ENCODE peak calls at places on chromosomes 1 and 21, in seven cellular contexts. One of them, this sample, is unnamed.

GRCh38 chr1:215405211-215405610 is 161.9 kb upstream of the KCTD3 start:
- DNase-seq in fibroblast of lung: peak
- DNase-seq in lower lobe of right lung: no peak
- DNase-seq in GM23248: no peak
- DNase-seq in uterus: no peak
- DNase-seq in kidney: no peak
- DNase-seq in A549: no peak
- DNase-seq in this sample: no peak

GRCh38 chr1:165235158-165235776 is 121.2 kb downstream of the LMX1A start:
- DNase-seq in fibroblast of lung: no peak
- DNase-seq in lower lobe of right lung: no peak
- DNase-seq in GM23248: no peak
- DNase-seq in uterus: no peak
- DNase-seq in kidney: peak
- DNase-seq in A549: no peak
- DNase-seq in this sample: no peak

GRCh38 chr1:79259390-79260336 is 253.1 kb upstream of the ADGRL4 start:
- DNase-seq in fibroblast of lung: peak
- DNase-seq in lower lobe of right lung: no peak
- DNase-seq in GM23248: peak
- DNase-seq in uterus: no peak
- DNase-seq in kidney: no peak
- DNase-seq in A549: peak
- DNase-seq in this sample: no peak

GRCh38 chr1:193525411-193525810 is 339.0 kb upstream of the B3GALT2 start:
- DNase-seq in fibroblast of lung: no peak
- DNase-seq in lower lobe of right lung: no peak
- DNase-seq in GM23248: no peak
- DNase-seq in uterus: no peak
- DNase-seq in kidney: no peak
- DNase-seq in A549: no peak
- DNase-seq in this sample: no peak

GRCh38 chr1:159826436-159827101 is at the start of gene SLAMF8:
- DNase-seq in fibroblast of lung: no peak
- DNase-seq in lower lobe of right lung: peak
- DNase-seq in GM23248: peak
- DNase-seq in uterus: no peak
- DNase-seq in kidney: no peak
- DNase-seq in A549: no peak
- DNase-seq in this sample: no peak

GRCh38 chr1:5637171-5637570 is 355.1 kb downstream of the NPHP4 start:
- DNase-seq in fibroblast of lung: no peak
- DNase-seq in lower lobe of right lung: no peak
- DNase-seq in GM23248: peak
- DNase-seq in uterus: no peak
- DNase-seq in kidney: no peak
- DNase-seq in A549: peak
- DNase-seq in this sample: no peak

GRCh38 chr1:22263359-22263758 is 120.5 kb upstream of the WNT4 start:
- DNase-seq in fibroblast of lung: no peak
- DNase-seq in lower lobe of right lung: no peak
- DNase-seq in GM23248: no peak
- DNase-seq in uterus: no peak
- DNase-seq in kidney: no peak
- DNase-seq in A549: no peak
- DNase-seq in this sample: no peak

GRCh38 chr1:179025125-179025974 is at the start of gene FAM20B:
- DNase-seq in fibroblast of lung: peak
- DNase-seq in lower lobe of right lung: peak
- DNase-seq in GM23248: peak
- DNase-seq in uterus: peak
- DNase-seq in kidney: peak
- DNase-seq in A549: peak
- DNase-seq in this sample: peak

GRCh38 chr1:161020573-161021167 is at the start of gene F11R:
- DNase-seq in fibroblast of lung: no peak
- DNase-seq in lower lobe of right lung: peak
- DNase-seq in GM23248: peak
- DNase-seq in uterus: peak
- DNase-seq in kidney: peak
- DNase-seq in A549: peak
- DNase-seq in this sample: peak

GRCh38 chr1:20426923-20427322 is 59.1 kb downstream of the CAMK2N1 start:
- DNase-seq in fibroblast of lung: peak
- DNase-seq in lower lobe of right lung: no peak
- DNase-seq in GM23248: peak
- DNase-seq in uterus: no peak
- DNase-seq in kidney: no peak
- DNase-seq in A549: peak
- DNase-seq in this sample: no peak

GRCh38 chr1:176560681-176561080 is 97.7 kb downstream of the PAPPA2 start:
- DNase-seq in fibroblast of lung: no peak
- DNase-seq in lower lobe of right lung: no peak
- DNase-seq in GM23248: peak
- DNase-seq in uterus: no peak
- DNase-seq in kidney: no peak
- DNase-seq in A549: no peak
- DNase-seq in this sample: no peak

GRCh38 chr1:192826791-192827477 is 18.1 kb downstream of the RGS2 start:
- DNase-seq in fibroblast of lung: no peak
- DNase-seq in lower lobe of right lung: no peak
- DNase-seq in GM23248: peak
- DNase-seq in uterus: no peak
- DNase-seq in kidney: no peak
- DNase-seq in A549: peak
- DNase-seq in this sample: no peak

GRCh38 chr1:225872075-225872430 is 10.1 kb downstream of the TMEM63A start:
- DNase-seq in fibroblast of lung: no peak
- DNase-seq in lower lobe of right lung: no peak
- DNase-seq in GM23248: peak
- DNase-seq in uterus: no peak
- DNase-seq in kidney: no peak
- DNase-seq in A549: no peak
- DNase-seq in this sample: no peak

GRCh38 chr21:16194851-16195251 is 465.1 kb downstream of the USP25 start:
- DNase-seq in fibroblast of lung: peak
- DNase-seq in lower lobe of right lung: no peak
- DNase-seq in GM23248: peak
- DNase-seq in uterus: no peak
- DNase-seq in kidney: no peak
- DNase-seq in A549: no peak
- DNase-seq in this sample: no peak

GRCh38 chr1:17573518-17574041 is 34.1 kb downstream of the ARHGEF10L start:
- DNase-seq in fibroblast of lung: no peak
- DNase-seq in lower lobe of right lung: no peak
- DNase-seq in GM23248: no peak
- DNase-seq in uterus: no peak
- DNase-seq in kidney: no peak
- DNase-seq in A549: no peak
- DNase-seq in this sample: no peak

GRCh38 chr1:15683411-15684039 is 595 bp upstream of the PLEKHM2 start:
- DNase-seq in fibroblast of lung: no peak
- DNase-seq in lower lobe of right lung: no peak
- DNase-seq in GM23248: no peak
- DNase-seq in uterus: no peak
- DNase-seq in kidney: peak
- DNase-seq in A549: no peak
- DNase-seq in this sample: no peak

GRCh38 chr1:58699011-58699762 is 675 bp downstream of the MYSM1 start:
- DNase-seq in fibroblast of lung: no peak
- DNase-seq in lower lobe of right lung: no peak
- DNase-seq in GM23248: peak
- DNase-seq in uterus: no peak
- DNase-seq in kidney: no peak
- DNase-seq in A549: no peak
- DNase-seq in this sample: peak

GRCh38 chr1:206890690-206891089 is 6.6 kb upstream of the IL24 start:
- DNase-seq in fibroblast of lung: peak
- DNase-seq in lower lobe of right lung: no peak
- DNase-seq in GM23248: peak
- DNase-seq in uterus: no peak
- DNase-seq in kidney: no peak
- DNase-seq in A549: no peak
- DNase-seq in this sample: no peak

GRCh38 chr1:212471286-212471685 is 38.6 kb downstream of the NENF start:
- DNase-seq in fibroblast of lung: no peak
- DNase-seq in lower lobe of right lung: no peak
- DNase-seq in GM23248: no peak
- DNase-seq in uterus: no peak
- DNase-seq in kidney: no peak
- DNase-seq in A549: no peak
- DNase-seq in this sample: no peak
- H3K27ac ChIP-seq in fibroblast of lung: no peak
- H3K27ac ChIP-seq in lower lobe of right lung: no peak
- H3K27ac ChIP-seq in GM23248: no peak
- H3K27ac ChIP-seq in uterus: no peak
- H3K27ac ChIP-seq in kidney: no peak
- H3K27ac ChIP-seq in A549: peak
- H3K27ac ChIP-seq in this sample: no peak

DNA sequence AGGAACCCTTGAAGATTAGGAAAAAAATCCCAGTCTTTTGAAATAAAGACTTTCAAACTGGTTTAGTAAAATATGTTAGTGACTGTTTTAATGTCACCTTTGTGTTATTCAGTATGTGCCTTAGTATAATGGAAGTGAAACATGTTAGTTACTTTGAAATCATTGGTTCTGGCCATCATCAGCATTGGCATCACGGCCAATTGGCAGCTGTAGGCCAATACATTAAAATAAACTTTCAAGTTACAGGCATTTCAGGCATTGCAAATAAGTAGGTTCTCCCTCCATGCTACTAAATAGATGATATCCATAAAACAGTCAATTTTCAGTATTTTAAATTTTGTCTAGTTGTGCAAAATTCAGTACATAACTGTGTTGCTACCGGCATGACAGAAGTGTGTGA is 4.5 kb downstream of the MIER1 start:
- DNase-seq in fibroblast of lung: no peak
- DNase-seq in lower lobe of right lung: no peak
- DNase-seq in GM23248: peak
- DNase-seq in uterus: no peak
- DNase-seq in kidney: no peak
- DNase-seq in A549: no peak
- DNase-seq in this sample: no peak
- H3K27ac ChIP-seq in fibroblast of lung: peak
- H3K27ac ChIP-seq in lower lobe of right lung: peak
- H3K27ac ChIP-seq in GM23248: peak
- H3K27ac ChIP-seq in uterus: peak
- H3K27ac ChIP-seq in kidney: no peak
- H3K27ac ChIP-seq in A549: peak
- H3K27ac ChIP-seq in this sample: peak

GRCh38 chr1:157135070-157135469 is 3.1 kb downstream of the ETV3 start:
- DNase-seq in fibroblast of lung: no peak
- DNase-seq in lower lobe of right lung: no peak
- DNase-seq in GM23248: no peak
- DNase-seq in uterus: no peak
- DNase-seq in kidney: no peak
- DNase-seq in A549: no peak
- DNase-seq in this sample: no peak

GRCh38 chr1:157133431-157133830 is 4.8 kb downstream of the ETV3 start:
- DNase-seq in fibroblast of lung: no peak
- DNase-seq in lower lobe of right lung: no peak
- DNase-seq in GM23248: no peak
- DNase-seq in uterus: no peak
- DNase-seq in kidney: no peak
- DNase-seq in A549: no peak
- DNase-seq in this sample: no peak

GRCh38 chr1:157135646-157136045 is 2.5 kb downstream of the ETV3 start:
- DNase-seq in fibroblast of lung: no peak
- DNase-seq in lower lobe of right lung: no peak
- DNase-seq in GM23248: no peak
- DNase-seq in uterus: no peak
- DNase-seq in kidney: no peak
- DNase-seq in A549: no peak
- DNase-seq in this sample: no peak

GRCh38 chr1:157136133-157136532 is 2.1 kb downstream of the ETV3 start:
- DNase-seq in fibroblast of lung: no peak
- DNase-seq in lower lobe of right lung: no peak
- DNase-seq in GM23248: no peak
- DNase-seq in uterus: no peak
- DNase-seq in kidney: no peak
- DNase-seq in A549: peak
- DNase-seq in this sample: no peak

GRCh38 chr1:157134442-157134841 is 3.8 kb downstream of the ETV3 start:
- DNase-seq in fibroblast of lung: no peak
- DNase-seq in lower lobe of right lung: no peak
- DNase-seq in GM23248: no peak
- DNase-seq in uterus: no peak
- DNase-seq in kidney: no peak
- DNase-seq in A549: no peak
- DNase-seq in this sample: no peak
- H3K27ac ChIP-seq in fibroblast of lung: no peak
- H3K27ac ChIP-seq in lower lobe of right lung: peak
- H3K27ac ChIP-seq in GM23248: no peak
- H3K27ac ChIP-seq in uterus: no peak
- H3K27ac ChIP-seq in kidney: no peak
- H3K27ac ChIP-seq in A549: no peak
- H3K27ac ChIP-seq in this sample: no peak

DNA sequence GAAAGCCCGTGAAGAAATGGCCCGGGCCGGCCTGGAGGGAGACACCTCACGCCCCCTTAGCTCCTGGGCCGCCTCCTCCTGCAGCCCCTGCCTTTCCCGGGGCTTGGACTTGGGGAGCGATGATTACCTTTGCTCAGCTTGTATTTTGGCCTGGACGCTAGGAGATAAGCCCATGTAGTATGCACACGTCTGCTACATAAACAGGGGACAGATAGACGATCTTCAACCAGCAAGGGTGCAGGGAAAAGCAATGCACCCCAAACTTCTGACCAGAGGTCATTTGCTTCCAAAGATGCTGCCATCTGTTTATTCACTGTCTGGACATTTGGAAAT is 936 bp downstream of the TP73 start:
- DNase-seq in fibroblast of lung: no peak
- DNase-seq in lower lobe of right lung: no peak
- DNase-seq in GM23248: no peak
- DNase-seq in uterus: no peak
- DNase-seq in kidney: no peak
- DNase-seq in A549: no peak
- DNase-seq in this sample: no peak
- H3K27ac ChIP-seq in fibroblast of lung: no peak
- H3K27ac ChIP-seq in lower lobe of right lung: no peak
- H3K27ac ChIP-seq in GM23248: no peak
- H3K27ac ChIP-seq in uterus: no peak
- H3K27ac ChIP-seq in kidney: no peak
- H3K27ac ChIP-seq in A549: no peak
- H3K27ac ChIP-seq in this sample: no peak

DNA sequence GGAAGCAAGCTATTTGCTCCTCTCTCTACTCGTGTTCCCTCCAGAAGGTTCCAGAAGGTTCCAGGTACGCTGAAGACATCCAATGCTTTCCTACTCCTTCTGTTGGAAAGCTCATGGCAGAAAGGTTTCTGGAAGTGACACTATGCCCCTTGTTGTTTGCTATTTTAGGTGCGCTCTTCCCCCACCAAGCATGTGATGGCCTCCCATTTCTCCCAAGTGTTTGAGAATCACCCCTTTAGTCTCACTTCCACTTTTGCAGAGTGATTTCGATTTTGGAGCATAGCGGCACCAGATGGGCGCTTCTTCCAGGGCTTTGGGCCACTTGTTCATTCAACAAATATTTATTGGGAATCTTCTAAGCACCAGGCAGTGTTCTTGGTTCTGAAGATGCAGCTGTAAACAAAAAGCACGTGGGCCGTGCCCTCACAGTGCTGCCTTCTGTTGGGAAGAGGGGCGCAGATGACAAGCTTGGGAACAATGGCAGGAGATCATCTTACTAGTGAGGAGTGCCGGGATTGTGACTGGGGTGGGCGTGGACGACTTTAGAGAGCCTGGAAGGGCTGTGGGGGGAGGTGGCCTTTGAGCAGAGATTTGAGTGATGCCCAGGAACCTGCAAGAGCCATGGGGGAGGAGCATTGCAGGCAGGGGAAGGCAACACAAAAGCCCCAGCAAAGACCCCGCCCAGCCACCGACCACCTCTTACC is 43.0 kb upstream of the TARDBP start:
- DNase-seq in fibroblast of lung: no peak
- DNase-seq in lower lobe of right lung: no peak
- DNase-seq in GM23248: no peak
- DNase-seq in uterus: no peak
- DNase-seq in kidney: no peak
- DNase-seq in A549: no peak
- DNase-seq in this sample: no peak
- H3K27ac ChIP-seq in fibroblast of lung: no peak
- H3K27ac ChIP-seq in lower lobe of right lung: no peak
- H3K27ac ChIP-seq in GM23248: no peak
- H3K27ac ChIP-seq in uterus: no peak
- H3K27ac ChIP-seq in kidney: no peak
- H3K27ac ChIP-seq in A549: no peak
- H3K27ac ChIP-seq in this sample: no peak

This sample was measured in heart right ventricle.